ENCODE peak calls at places on chromosomes 4 and X, in seven cellular contexts. One of them, this sample, is unnamed. For H3K4me1, the result is how much of the 10 kb centered on the place peaks cover.

GRCh38 chrX:13293700-13294099 is 26.2 kb downstream of the ATXN3L start:
- DNase-seq in HepG2: no peak
- DNase-seq in fibroblast of lung: peak
- DNase-seq in PC-3: peak
- DNase-seq in OCI-LY7: no peak
- DNase-seq in endothelial cell of umbilical vein: peak
- DNase-seq in Panc1: no peak
- DNase-seq in this sample: no peak

GRCh38 chr4:150931005-150931404 is 84.1 kb downstream of the LRBA start:
- DNase-seq in HepG2: no peak
- DNase-seq in fibroblast of lung: no peak
- DNase-seq in PC-3: no peak
- DNase-seq in OCI-LY7: no peak
- DNase-seq in endothelial cell of umbilical vein: no peak
- DNase-seq in Panc1: no peak
- DNase-seq in this sample: no peak

GRCh38 chrX:150200361-150200760 is 162.8 kb upstream of the MAMLD1 start:
- DNase-seq in HepG2: no peak
- DNase-seq in fibroblast of lung: no peak
- DNase-seq in PC-3: no peak
- DNase-seq in OCI-LY7: no peak
- DNase-seq in endothelial cell of umbilical vein: no peak
- DNase-seq in Panc1: no peak
- DNase-seq in this sample: no peak

GRCh38 chr4:8736083-8736825 is 135.4 kb downstream of the HMX1 start:
- DNase-seq in HepG2: no peak
- DNase-seq in fibroblast of lung: no peak
- DNase-seq in PC-3: no peak
- DNase-seq in OCI-LY7: no peak
- DNase-seq in endothelial cell of umbilical vein: no peak
- DNase-seq in Panc1: no peak
- DNase-seq in this sample: no peak

GRCh38 chr4:186761281-186761897 is 37.7 kb upstream of the FAT1 start:
- DNase-seq in HepG2: no peak
- DNase-seq in fibroblast of lung: no peak
- DNase-seq in PC-3: no peak
- DNase-seq in OCI-LY7: no peak
- DNase-seq in endothelial cell of umbilical vein: no peak
- DNase-seq in Panc1: no peak
- DNase-seq in this sample: no peak

GRCh38 chr4:159227984-159228383 is 125.1 kb downstream of the RAPGEF2 start:
- DNase-seq in HepG2: peak
- DNase-seq in fibroblast of lung: peak
- DNase-seq in PC-3: no peak
- DNase-seq in OCI-LY7: no peak
- DNase-seq in endothelial cell of umbilical vein: peak
- DNase-seq in Panc1: no peak
- DNase-seq in this sample: no peak

GRCh38 chr4:121726642-121727268 is 30.0 kb upstream of the ANXA5 start:
- DNase-seq in HepG2: peak
- DNase-seq in fibroblast of lung: peak
- DNase-seq in PC-3: peak
- DNase-seq in OCI-LY7: peak
- DNase-seq in endothelial cell of umbilical vein: peak
- DNase-seq in Panc1: peak
- DNase-seq in this sample: no peak

GRCh38 chr4:40986375-40986774 is 228.0 kb downstream of the APBB2 start:
- DNase-seq in HepG2: no peak
- DNase-seq in fibroblast of lung: peak
- DNase-seq in PC-3: no peak
- DNase-seq in OCI-LY7: no peak
- DNase-seq in endothelial cell of umbilical vein: no peak
- DNase-seq in Panc1: no peak
- DNase-seq in this sample: no peak

GRCh38 chr4:140611854-140612253 is 43.1 kb upstream of the UCP1 start:
- DNase-seq in HepG2: no peak
- DNase-seq in fibroblast of lung: peak
- DNase-seq in PC-3: peak
- DNase-seq in OCI-LY7: no peak
- DNase-seq in endothelial cell of umbilical vein: no peak
- DNase-seq in Panc1: no peak
- DNase-seq in this sample: no peak

GRCh38 chr4:1172228-1172851 is at the start of gene SPON2:
- DNase-seq in HepG2: peak
- DNase-seq in fibroblast of lung: peak
- DNase-seq in PC-3: no peak
- DNase-seq in OCI-LY7: no peak
- DNase-seq in endothelial cell of umbilical vein: no peak
- DNase-seq in Panc1: no peak
- DNase-seq in this sample: no peak

GRCh38 chr4:151035321-151035720 is 20.2 kb upstream of the LRBA start:
- DNase-seq in HepG2: peak
- DNase-seq in fibroblast of lung: no peak
- DNase-seq in PC-3: peak
- DNase-seq in OCI-LY7: no peak
- DNase-seq in endothelial cell of umbilical vein: no peak
- DNase-seq in Panc1: no peak
- DNase-seq in this sample: no peak

GRCh38 chrX:140817943-140818342 is 108.4 kb downstream of the LINC00632 start:
- DNase-seq in HepG2: no peak
- DNase-seq in fibroblast of lung: peak
- DNase-seq in PC-3: peak
- DNase-seq in OCI-LY7: peak
- DNase-seq in endothelial cell of umbilical vein: peak
- DNase-seq in Panc1: no peak
- DNase-seq in this sample: no peak

GRCh38 chr4:80220711-80221110 is 23.4 kb downstream of the PRDM8 start:
- DNase-seq in HepG2: no peak
- DNase-seq in fibroblast of lung: no peak
- DNase-seq in PC-3: no peak
- DNase-seq in OCI-LY7: no peak
- DNase-seq in endothelial cell of umbilical vein: no peak
- DNase-seq in Panc1: no peak
- DNase-seq in this sample: no peak

GRCh38 chrX:71606536-71607216 is 11.6 kb downstream of the CXCR3 start:
- DNase-seq in HepG2: no peak
- DNase-seq in fibroblast of lung: no peak
- DNase-seq in PC-3: no peak
- DNase-seq in OCI-LY7: peak
- DNase-seq in endothelial cell of umbilical vein: peak
- DNase-seq in Panc1: no peak
- DNase-seq in this sample: no peak

GRCh38 chr4:80065601-80066000 is 7.4 kb downstream of the ANTXR2 start:
- DNase-seq in HepG2: no peak
- DNase-seq in fibroblast of lung: no peak
- DNase-seq in PC-3: no peak
- DNase-seq in OCI-LY7: no peak
- DNase-seq in endothelial cell of umbilical vein: no peak
- DNase-seq in Panc1: no peak
- DNase-seq in this sample: no peak

GRCh38 chr4:153497988-153498967 is 32.1 kb downstream of the TMEM131L start:
- DNase-seq in HepG2: no peak
- DNase-seq in fibroblast of lung: peak
- DNase-seq in PC-3: no peak
- DNase-seq in OCI-LY7: peak
- DNase-seq in endothelial cell of umbilical vein: no peak
- DNase-seq in Panc1: no peak
- DNase-seq in this sample: no peak

GRCh38 chr4:186746581-186746980 is 22.9 kb upstream of the FAT1 start:
- DNase-seq in HepG2: no peak
- DNase-seq in fibroblast of lung: peak
- DNase-seq in PC-3: no peak
- DNase-seq in OCI-LY7: no peak
- DNase-seq in endothelial cell of umbilical vein: no peak
- DNase-seq in Panc1: no peak
- DNase-seq in this sample: no peak

GRCh38 chrX:131746491-131746968 is 202.7 kb downstream of the OR13H1 start:
- DNase-seq in HepG2: no peak
- DNase-seq in fibroblast of lung: peak
- DNase-seq in PC-3: peak
- DNase-seq in OCI-LY7: peak
- DNase-seq in endothelial cell of umbilical vein: no peak
- DNase-seq in Panc1: peak
- DNase-seq in this sample: no peak

GRCh38 chr4:97605927-97606326 is 537.3 kb downstream of the STPG2 start:
- DNase-seq in HepG2: no peak
- DNase-seq in fibroblast of lung: no peak
- DNase-seq in PC-3: peak
- DNase-seq in OCI-LY7: no peak
- DNase-seq in endothelial cell of umbilical vein: peak
- DNase-seq in Panc1: no peak
- DNase-seq in this sample: no peak

GRCh38 chr4:182795446-182796238 is 121.5 kb downstream of the DCTD start:
- DNase-seq in HepG2: no peak
- DNase-seq in fibroblast of lung: no peak
- DNase-seq in PC-3: no peak
- DNase-seq in OCI-LY7: no peak
- DNase-seq in endothelial cell of umbilical vein: no peak
- DNase-seq in Panc1: no peak
- DNase-seq in this sample: no peak

GRCh38 chr4:39559641-39560040 is 32.4 kb upstream of the UGDH start:
- DNase-seq in HepG2: no peak
- DNase-seq in fibroblast of lung: peak
- DNase-seq in PC-3: no peak
- DNase-seq in OCI-LY7: no peak
- DNase-seq in endothelial cell of umbilical vein: no peak
- DNase-seq in Panc1: no peak
- DNase-seq in this sample: no peak

GRCh38 chrX:1359477-1359873 is 22.9 kb downstream of the IL3RA start:
- DNase-seq in HepG2: no peak
- DNase-seq in fibroblast of lung: no peak
- DNase-seq in PC-3: no peak
- DNase-seq in OCI-LY7: no peak
- DNase-seq in endothelial cell of umbilical vein: no peak
- DNase-seq in Panc1: no peak
- DNase-seq in this sample: no peak

GRCh38 chrX:1361275-1361674 is 24.7 kb downstream of the IL3RA start:
- DNase-seq in HepG2: no peak
- DNase-seq in fibroblast of lung: peak
- DNase-seq in PC-3: no peak
- DNase-seq in OCI-LY7: no peak
- DNase-seq in endothelial cell of umbilical vein: no peak
- DNase-seq in Panc1: no peak
- DNase-seq in this sample: no peak

GRCh38 chrX:1358793-1359476 is 22.4 kb downstream of the IL3RA start:
- DNase-seq in HepG2: no peak
- DNase-seq in fibroblast of lung: no peak
- DNase-seq in PC-3: no peak
- DNase-seq in OCI-LY7: no peak
- DNase-seq in endothelial cell of umbilical vein: no peak
- DNase-seq in Panc1: no peak
- DNase-seq in this sample: no peak

GRCh38 chrX:1360171-1360570 is 23.6 kb downstream of the IL3RA start:
- DNase-seq in HepG2: no peak
- DNase-seq in fibroblast of lung: no peak
- DNase-seq in PC-3: no peak
- DNase-seq in OCI-LY7: no peak
- DNase-seq in endothelial cell of umbilical vein: no peak
- DNase-seq in Panc1: no peak
- DNase-seq in this sample: no peak

GRCh38 chrX:1361910-1362309 is 25.3 kb downstream of the IL3RA start:
- DNase-seq in HepG2: no peak
- DNase-seq in fibroblast of lung: no peak
- DNase-seq in PC-3: no peak
- DNase-seq in OCI-LY7: no peak
- DNase-seq in endothelial cell of umbilical vein: no peak
- DNase-seq in Panc1: no peak
- DNase-seq in this sample: no peak
- H3K4me1 ChIP-seq in HepG2: under half
- H3K4me1 ChIP-seq in fibroblast of lung: under half
- H3K4me1 ChIP-seq in PC-3: under half
- H3K4me1 ChIP-seq in OCI-LY7: under half
- H3K4me1 ChIP-seq in endothelial cell of umbilical vein: under half
- H3K4me1 ChIP-seq in Panc1: under half
- H3K4me1 ChIP-seq in this sample: under half

GRCh38 chr4:107071108-107071507 is 35.0 kb upstream of the DKK2 start:
- DNase-seq in HepG2: no peak
- DNase-seq in fibroblast of lung: peak
- DNase-seq in PC-3: no peak
- DNase-seq in OCI-LY7: no peak
- DNase-seq in endothelial cell of umbilical vein: no peak
- DNase-seq in Panc1: no peak
- DNase-seq in this sample: no peak
- H3K27ac ChIP-seq in HepG2: no peak
- H3K27ac ChIP-seq in fibroblast of lung: no peak
- H3K27ac ChIP-seq in PC-3: no peak
- H3K27ac ChIP-seq in OCI-LY7: no peak
- H3K27ac ChIP-seq in endothelial cell of umbilical vein: no peak
- H3K27ac ChIP-seq in Panc1: no peak
- H3K27ac ChIP-seq in this sample: no peak

DNA sequence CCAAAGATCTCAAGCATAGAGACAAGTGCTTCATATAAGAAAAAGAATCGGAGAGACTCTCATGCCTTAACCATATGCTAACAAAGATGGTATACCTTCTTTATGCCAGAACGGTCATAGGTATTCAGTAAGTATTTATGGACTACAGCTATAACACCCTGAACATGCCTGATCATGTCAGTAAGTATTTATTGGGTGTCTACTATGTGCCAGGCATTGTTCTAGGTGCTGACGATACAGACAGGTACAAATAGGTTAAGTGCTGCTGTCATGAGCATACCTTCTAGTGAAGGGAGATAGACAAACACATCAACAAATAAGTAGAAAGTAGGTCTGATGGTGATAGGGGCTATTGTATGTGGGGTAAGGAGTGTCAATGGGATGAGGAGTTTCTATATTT is 9.5 kb upstream of the MID1 start:
- DNase-seq in HepG2: no peak
- DNase-seq in fibroblast of lung: no peak
- DNase-seq in PC-3: no peak
- DNase-seq in OCI-LY7: no peak
- DNase-seq in endothelial cell of umbilical vein: no peak
- DNase-seq in Panc1: no peak
- DNase-seq in this sample: no peak
- H3K4me1 ChIP-seq in HepG2: under half
- H3K4me1 ChIP-seq in fibroblast of lung: under half
- H3K4me1 ChIP-seq in PC-3: half or more
- H3K4me1 ChIP-seq in OCI-LY7: under half
- H3K4me1 ChIP-seq in endothelial cell of umbilical vein: under half
- H3K4me1 ChIP-seq in Panc1: under half
- H3K4me1 ChIP-seq in this sample: under half

DNA sequence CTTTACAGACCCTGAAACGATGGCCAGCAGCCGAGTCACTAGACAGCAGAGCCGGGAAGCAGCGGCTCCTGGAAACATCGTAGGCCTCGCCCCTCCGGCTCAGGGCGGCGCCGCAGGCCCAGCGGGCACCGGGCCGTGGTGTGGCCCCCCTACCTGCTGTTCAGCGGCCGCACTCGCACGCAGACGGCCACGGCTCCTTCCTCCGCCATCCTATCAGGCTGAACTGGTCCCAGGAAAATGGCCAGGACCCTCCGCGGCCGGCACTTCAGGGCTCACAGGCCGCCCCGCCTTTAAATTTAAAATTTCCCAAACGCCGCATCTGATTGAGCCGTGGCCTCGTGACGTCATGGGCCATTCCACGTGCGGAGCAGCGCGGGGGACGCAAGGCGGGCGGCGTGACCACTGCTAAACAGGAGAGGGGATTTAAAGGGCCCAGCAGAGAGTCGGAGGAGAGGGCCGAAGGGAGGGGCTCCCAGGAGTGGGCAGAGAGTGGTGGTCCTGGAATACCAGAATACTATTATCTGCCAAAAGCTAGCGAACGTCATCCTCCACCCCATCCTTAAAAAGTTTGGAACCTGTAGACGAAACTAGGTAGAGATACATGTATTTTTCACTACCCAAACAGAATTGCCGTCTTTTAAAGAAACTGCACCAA is at the start of gene CENPE:
- DNase-seq in HepG2: peak
- DNase-seq in fibroblast of lung: peak
- DNase-seq in PC-3: peak
- DNase-seq in OCI-LY7: peak
- DNase-seq in endothelial cell of umbilical vein: peak
- DNase-seq in Panc1: peak
- DNase-seq in this sample: peak
- H3K27ac ChIP-seq in HepG2: peak
- H3K27ac ChIP-seq in fibroblast of lung: peak
- H3K27ac ChIP-seq in PC-3: peak
- H3K27ac ChIP-seq in OCI-LY7: peak
- H3K27ac ChIP-seq in endothelial cell of umbilical vein: peak
- H3K27ac ChIP-seq in Panc1: peak
- H3K27ac ChIP-seq in this sample: no peak

This sample was measured in iPS DF 6.9.